ENCODE peak calls at places on chromosomes 11 and 22, in seven cellular contexts. H, Z, A, R, S, D and I are unnamed samples.
A peak's percentile ranks its signal among the peaks of the same experiment; 100 is the strongest.

GRCh38 chr11:33179431-33179830 is 18.2 kb upstream of the CSTF3 start:
- DNase-seq in H (no peak), A (peak; percentile 56), R (no peak), Z (no peak), S (no peak), D (peak; percentile 52), I (no peak)

GRCh38 chr22:35230417-35230816 is 26.9 kb upstream of the HMGXB4 start:
- DNase-seq in H (no peak), R (no peak), Z (no peak), A (no peak), S (no peak), D (no peak), I (no peak)

GRCh38 chr11:117950999-117951961 is 22.1 kb upstream of the TMPRSS13 start:
- DNase-seq in R (no peak), Z (no peak), H (no peak), D (no peak), S (no peak), A (no peak), I (peak; percentile 67)

GRCh38 chr11:130413383-130414106 is 14.9 kb downstream of the ADAMTS8 start:
- DNase-seq in D (no peak), S (peak; percentile 88), R (no peak), H (no peak), A (no peak), Z (peak; percentile 50), I (no peak)

GRCh38 chr11:30420233-30420787 is 97.4 kb downstream of the ARL14EP start:
- DNase-seq in Z (no peak), D (no peak), S (no peak), H (no peak), R (no peak), A (no peak), I (no peak)

GRCh38 chr11:32426192-32426591 is 9.1 kb downstream of the WT1 start:
- DNase-seq in H (peak; percentile 14), S (no peak), R (peak; percentile 30), Z (no peak), A (no peak), D (no peak), I (no peak)

GRCh38 chr11:103910721-103911120 is 125.7 kb upstream of the DDI1 start:
- DNase-seq in D (no peak), Z (no peak), H (no peak), A (no peak), R (no peak), S (no peak), I (no peak)

GRCh38 chr11:64564419-64564818 is 26.6 kb upstream of the SLC22A12 start:
- DNase-seq in A (no peak), R (no peak), D (no peak), Z (no peak), H (no peak), S (no peak), I (no peak)

GRCh38 chr11:77503006-77503405 is 29.1 kb upstream of the PAK1 start:
- DNase-seq in D (no peak), R (no peak), S (no peak), Z (no peak), A (no peak), H (no peak), I (no peak)